ENCODE peak calls at places on chromosomes 11 and 22, in ten cellular contexts. G, P, L, O, X, D, U, T, S and H are unnamed samples.

GRCh38 chr22:17260950-17261349 is 41.7 kb upstream of the ADA2 start:
- DNase-seq in G (no peak), P (no peak), L (no peak), O (no peak), X (no peak), D (no peak), U (no peak), T (no peak), S (no peak), H (no peak)

GRCh38 chr11:45243931-45244330 is 42.2 kb downstream of the SYT13 start:
- DNase-seq in G (no peak), P (no peak), L (no peak), O (no peak), X (no peak), D (no peak), U (no peak), T (no peak), S (no peak), H (no peak)

GRCh38 chr22:44616461-44616860 is 85.5 kb upstream of the PRR5 start:
- DNase-seq in G (no peak), P (no peak), L (no peak), O (no peak), X (no peak), D (no peak), U (no peak), T (no peak), S (no peak), H (no peak)

GRCh38 chr11:113378013-113378412 is 9.6 kb upstream of the ANKK1 start:
- DNase-seq in G (no peak), P (no peak), L (no peak), O (peak; percentile 35), X (no peak), D (no peak), U (no peak), T (no peak), S (no peak), H (no peak)

GRCh38 chr11:71336176-71336995 is 84.0 kb upstream of the SHANK2 start:
- DNase-seq in G (no peak), P (no peak), L (no peak), O (no peak), X (no peak), D (no peak), U (no peak), T (no peak), S (no peak), H (no peak)

GRCh38 chr11:75475767-75476650 is 43.0 kb upstream of the KLHL35 start:
- DNase-seq in G (no peak), P (peak; percentile 50), L (peak; percentile 38), O (peak; percentile 30), X (peak; percentile 4), D (peak; percentile 25), U (peak; percentile 39), T (no peak), S (peak; percentile 47), H (peak; percentile 78)

GRCh38 chr22:32583074-32583677 is 108.6 kb downstream of the FBXO7 start:
- DNase-seq in G (no peak), P (no peak), L (no peak), O (no peak), X (no peak), D (no peak), U (no peak), T (no peak), S (no peak), H (no peak)

GRCh38 chr22:47090591-47091240 is 328.3 kb downstream of the TBC1D22A start:
- DNase-seq in G (peak; percentile 6), P (peak; percentile 11), L (peak; percentile 22), O (peak; percentile 2), X (no peak), D (peak; percentile 47), U (no peak), T (no peak), S (peak; percentile 47), H (no peak)

GRCh38 chr11:10390375-10390774 is 64.7 kb upstream of the AMPD3 start:
- DNase-seq in G (no peak), P (no peak), L (no peak), O (no peak), X (no peak), D (peak; percentile 49), U (no peak), T (no peak), S (no peak), H (no peak)

GRCh38 chr22:40400173-40400572 is 29.8 kb downstream of the SGSM3 start:
- DNase-seq in G (peak; percentile 55), P (no peak), L (peak; percentile 55), O (no peak), X (no peak), D (no peak), U (no peak), T (peak; percentile 50), S (no peak), H (peak; percentile 55)

GRCh38 chr11:75532200-75532972 is 6.6 kb upstream of the GDPD5 start:
- DNase-seq in G (peak; percentile 71), P (peak; percentile 83), L (peak; percentile 41), O (peak; percentile 43), X (peak; percentile 76), D (peak; percentile 82), U (peak; percentile 65), T (peak; percentile 83), S (peak; percentile 51), H (peak; percentile 76)

DNA sequence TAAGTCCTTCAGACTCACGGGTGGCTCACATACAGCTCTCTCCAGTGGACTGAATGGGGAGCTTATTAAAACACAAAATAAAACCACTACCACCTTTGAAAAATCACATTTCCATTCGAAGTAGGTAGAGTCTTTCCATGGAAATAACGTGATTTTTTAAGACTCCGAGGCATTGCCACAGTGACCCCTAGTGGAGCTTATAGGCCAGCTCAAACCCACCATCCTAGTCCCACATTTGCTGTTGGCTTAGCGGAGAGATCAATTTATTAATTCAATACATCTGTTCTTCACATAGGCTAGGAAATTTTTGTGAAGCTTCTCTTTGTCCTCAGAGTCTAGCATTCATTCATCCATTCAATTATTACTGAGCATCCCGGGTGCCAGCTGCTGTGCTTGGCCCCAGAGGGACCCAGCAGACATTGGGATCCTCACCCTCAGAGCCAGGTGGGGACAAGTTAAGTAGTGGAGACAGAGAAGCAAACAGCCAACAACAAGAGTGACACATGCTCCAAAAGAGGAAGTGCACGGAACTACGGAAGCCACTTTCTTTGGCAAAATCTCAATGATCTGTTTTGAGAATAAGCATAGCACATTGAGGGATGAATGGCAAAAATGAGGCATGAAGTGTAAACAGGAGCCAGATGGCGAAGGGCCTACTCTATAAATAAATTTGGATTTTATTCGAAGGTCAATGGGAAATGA is 10.2 kb upstream of the P4HA3 start:
- DNase-seq in G (no peak), P (peak; percentile 20), L (no peak), O (peak; percentile 8), X (no peak), D (peak; percentile 37), U (peak; percentile 29), T (peak; percentile 26), S (peak; percentile 68), H (no peak)
- H3K4me1 ChIP-seq in G (no peaks in the 10 kb centered on the region), P (no peaks in the 10 kb centered on the region), L (no peaks in the 10 kb centered on the region), O (peaks cover 17% of the 10 kb centered on the region), X (no peaks in the 10 kb centered on the region), D (peaks cover 12% of the 10 kb centered on the region), U (peaks cover 33% of the 10 kb centered on the region), T (no peaks in the 10 kb centered on the region), S (peaks cover 18% of the 10 kb centered on the region), H (peaks cover 10% of the 10 kb centered on the region)

GRCh38 chr11:103703437-103703836 is 333.0 kb upstream of the DDI1 start:
- DNase-seq in G (no peak), P (no peak), L (no peak), O (no peak), X (no peak), D (no peak), U (no peak), T (no peak), S (no peak), H (no peak)
- H3K4me1 ChIP-seq in G (no peaks in the 10 kb centered on the region), P (no peaks in the 10 kb centered on the region), L (no peaks in the 10 kb centered on the region), O (no peaks in the 10 kb centered on the region), X (no peaks in the 10 kb centered on the region), D (peaks cover 3% of the 10 kb centered on the region), U (peaks cover 5% of the 10 kb centered on the region), T (no peaks in the 10 kb centered on the region), S (no peaks in the 10 kb centered on the region), H (no peaks in the 10 kb centered on the region)

GRCh38 chr11:47538741-47539575 is 14.0 kb downstream of the CELF1 start:
- DNase-seq in G (no peak), P (no peak), L (no peak), O (no peak), X (no peak), D (no peak), U (no peak), T (no peak), S (peak; percentile 25), H (no peak)

GRCh38 chr11:47534707-47535251 is 18.2 kb downstream of the CELF1 start:
- DNase-seq in G (no peak), P (no peak), L (no peak), O (no peak), X (no peak), D (no peak), U (no peak), T (no peak), S (no peak), H (no peak)

GRCh38 chr11:47533690-47534135 is 19.2 kb downstream of the CELF1 start:
- DNase-seq in G (no peak), P (no peak), L (no peak), O (no peak), X (no peak), D (no peak), U (no peak), T (no peak), S (peak; percentile 92), H (no peak)

GRCh38 chr11:47539681-47540039 is 13.3 kb downstream of the CELF1 start:
- DNase-seq in G (no peak), P (no peak), L (no peak), O (no peak), X (no peak), D (no peak), U (no peak), T (no peak), S (no peak), H (no peak)

GRCh38 chr11:47536925-47537324 is 16.0 kb downstream of the CELF1 start:
- DNase-seq in G (no peak), P (no peak), L (no peak), O (no peak), X (no peak), D (no peak), U (no peak), T (no peak), S (no peak), H (no peak)
- H3K4me1 ChIP-seq in G (peaks cover 50% of the 10 kb centered on the region), P (no peaks in the 10 kb centered on the region), L (peaks cover 13% of the 10 kb centered on the region), O (peaks cover 28% of the 10 kb centered on the region), X (peaks cover 46% of the 10 kb centered on the region), D (peaks cover 32% of the 10 kb centered on the region), U (peaks cover 85% of the 10 kb centered on the region), T (peaks cover 37% of the 10 kb centered on the region), S (peaks cover 24% of the 10 kb centered on the region), H (peaks cover 19% of the 10 kb centered on the region)

DNA sequence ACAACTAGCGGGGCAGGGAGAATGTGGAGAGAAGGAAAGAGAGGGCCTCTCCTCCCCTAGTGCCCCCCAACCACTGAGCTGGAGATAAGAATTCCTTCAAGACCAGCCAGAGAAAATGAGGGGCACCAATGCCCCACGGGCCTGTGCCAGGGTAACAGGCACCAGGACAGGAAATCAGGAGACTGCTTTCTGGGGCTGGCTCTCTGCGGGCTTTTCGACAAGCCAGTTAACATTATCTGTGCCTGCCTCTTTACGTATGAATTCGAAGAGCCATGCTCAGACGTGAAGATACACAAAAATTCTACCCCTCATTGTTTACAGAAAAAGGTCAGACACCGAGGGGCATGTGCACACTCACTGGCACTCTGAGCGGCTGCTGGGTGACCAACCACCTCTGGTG is 52.1 kb downstream of the MYH9 start:
- DNase-seq in G (no peak), P (no peak), L (no peak), O (no peak), X (no peak), D (no peak), U (no peak), T (no peak), S (no peak), H (peak; percentile 46)
- H3K4me1 ChIP-seq in G (peaks cover 99% of the 10 kb centered on the region), P (no peaks in the 10 kb centered on the region), L (peaks cover 67% of the 10 kb centered on the region), O (peaks cover 90% of the 10 kb centered on the region), X (peaks cover 100% of the 10 kb centered on the region), D (peaks cover 57% of the 10 kb centered on the region), U (peaks cover 100% of the 10 kb centered on the region), T (peaks cover 98% of the 10 kb centered on the region), S (peaks cover 87% of the 10 kb centered on the region), H (peaks cover 48% of the 10 kb centered on the region)